ENCODE peak calls at places on chromosomes 11 and 22, in ten cellular contexts. One of them, this sample, is unnamed.
A peak's percentile ranks its signal among the peaks of the same experiment; 100 is the strongest.

GRCh38 chr22:42170946-42171345 is 40.3 kb upstream of the CYP2D6 start:
- DNase-seq in IMR-90: no peak
- DNase-seq in tibial nerve: no peak
- DNase-seq in sigmoid colon: no peak
- DNase-seq in HCT116: no peak
- DNase-seq in spleen: no peak
- DNase-seq in transverse colon: no peak
- DNase-seq in gastrocnemius medialis: no peak
- DNase-seq in lower leg skin: no peak
- DNase-seq in K562: no peak
- DNase-seq in this sample: no peak

GRCh38 chr11:72238040-72238450 is 5.9 kb downstream of the PHOX2A start:
- DNase-seq in IMR-90: peak; percentile 67
- DNase-seq in tibial nerve: no peak
- DNase-seq in sigmoid colon: peak; percentile 90
- DNase-seq in HCT116: peak; percentile 44
- DNase-seq in spleen: peak; percentile 81
- DNase-seq in transverse colon: peak; percentile 69
- DNase-seq in gastrocnemius medialis: peak; percentile 27
- DNase-seq in lower leg skin: no peak
- DNase-seq in K562: peak; percentile 77
- DNase-seq in this sample: peak; percentile 53

GRCh38 chr11:85348945-85349344 is 278.2 kb downstream of the DLG2 start:
- DNase-seq in IMR-90: no peak
- DNase-seq in tibial nerve: no peak
- DNase-seq in sigmoid colon: no peak
- DNase-seq in HCT116: no peak
- DNase-seq in spleen: no peak
- DNase-seq in transverse colon: no peak
- DNase-seq in gastrocnemius medialis: no peak
- DNase-seq in lower leg skin: no peak
- DNase-seq in K562: no peak
- DNase-seq in this sample: no peak

GRCh38 chr22:17985606-17986005 is 38.8 kb downstream of the MICAL3 start:
- DNase-seq in IMR-90: no peak
- DNase-seq in tibial nerve: no peak
- DNase-seq in sigmoid colon: no peak
- DNase-seq in HCT116: no peak
- DNase-seq in spleen: peak; percentile 51
- DNase-seq in transverse colon: no peak
- DNase-seq in gastrocnemius medialis: no peak
- DNase-seq in lower leg skin: no peak
- DNase-seq in K562: no peak
- DNase-seq in this sample: no peak

GRCh38 chr11:27076121-27076589 is 35.5 kb downstream of the BBOX1 start:
- DNase-seq in IMR-90: no peak
- DNase-seq in tibial nerve: no peak
- DNase-seq in sigmoid colon: peak; percentile 71
- DNase-seq in HCT116: no peak
- DNase-seq in spleen: no peak
- DNase-seq in transverse colon: no peak
- DNase-seq in gastrocnemius medialis: no peak
- DNase-seq in lower leg skin: no peak
- DNase-seq in K562: no peak
- DNase-seq in this sample: no peak

GRCh38 chr11:123186291-123186690 is 8.8 kb downstream of the CLMP start:
- DNase-seq in IMR-90: no peak
- DNase-seq in tibial nerve: no peak
- DNase-seq in sigmoid colon: no peak
- DNase-seq in HCT116: no peak
- DNase-seq in spleen: no peak
- DNase-seq in transverse colon: no peak
- DNase-seq in gastrocnemius medialis: no peak
- DNase-seq in lower leg skin: no peak
- DNase-seq in K562: no peak
- DNase-seq in this sample: no peak

GRCh38 chr11:118098996-118099837 is 12.5 kb upstream of the SMIM35 start:
- DNase-seq in IMR-90: no peak
- DNase-seq in tibial nerve: no peak
- DNase-seq in sigmoid colon: peak; percentile 54
- DNase-seq in HCT116: no peak
- DNase-seq in spleen: no peak
- DNase-seq in transverse colon: no peak
- DNase-seq in gastrocnemius medialis: no peak
- DNase-seq in lower leg skin: no peak
- DNase-seq in K562: peak; percentile 32
- DNase-seq in this sample: no peak

GRCh38 chr22:20581503-20582170 is 74.2 kb downstream of the MED15 start:
- DNase-seq in IMR-90: no peak
- DNase-seq in tibial nerve: no peak
- DNase-seq in sigmoid colon: no peak
- DNase-seq in HCT116: no peak
- DNase-seq in spleen: peak; percentile 50
- DNase-seq in transverse colon: no peak
- DNase-seq in gastrocnemius medialis: no peak
- DNase-seq in lower leg skin: no peak
- DNase-seq in K562: peak; percentile 81
- DNase-seq in this sample: no peak

GRCh38 chr11:113111156-113111555 is 149.9 kb downstream of the NCAM1 start:
- DNase-seq in IMR-90: no peak
- DNase-seq in tibial nerve: no peak
- DNase-seq in sigmoid colon: no peak
- DNase-seq in HCT116: no peak
- DNase-seq in spleen: no peak
- DNase-seq in transverse colon: no peak
- DNase-seq in gastrocnemius medialis: no peak
- DNase-seq in lower leg skin: no peak
- DNase-seq in K562: no peak
- DNase-seq in this sample: no peak

GRCh38 chr11:10866893-10867331 is 9.1 kb upstream of the ZBED5 start:
- DNase-seq in IMR-90: peak; percentile 87
- DNase-seq in tibial nerve: no peak
- DNase-seq in sigmoid colon: no peak
- DNase-seq in HCT116: no peak
- DNase-seq in spleen: no peak
- DNase-seq in transverse colon: no peak
- DNase-seq in gastrocnemius medialis: no peak
- DNase-seq in lower leg skin: no peak
- DNase-seq in K562: no peak
- DNase-seq in this sample: no peak

GRCh38 chr11:47261291-47261800 is 3.5 kb downstream of the NR1H3 start:
- DNase-seq in IMR-90: no peak
- DNase-seq in tibial nerve: no peak
- DNase-seq in sigmoid colon: no peak
- DNase-seq in HCT116: no peak
- DNase-seq in spleen: peak; percentile 68
- DNase-seq in transverse colon: no peak
- DNase-seq in gastrocnemius medialis: no peak
- DNase-seq in lower leg skin: no peak
- DNase-seq in K562: no peak
- DNase-seq in this sample: no peak

GRCh38 chr22:37020192-37020479 is 594 bp downstream of the MPST start:
- DNase-seq in IMR-90: peak; percentile 47
- DNase-seq in tibial nerve: peak; percentile 35
- DNase-seq in sigmoid colon: no peak
- DNase-seq in HCT116: peak; percentile 27
- DNase-seq in spleen: no peak
- DNase-seq in transverse colon: peak; percentile 75
- DNase-seq in gastrocnemius medialis: peak; percentile 29
- DNase-seq in lower leg skin: no peak
- DNase-seq in K562: peak; percentile 25
- DNase-seq in this sample: peak; percentile 58

GRCh38 chr22:37021041-37021440 is 1.5 kb downstream of the MPST start:
- DNase-seq in IMR-90: no peak
- DNase-seq in tibial nerve: no peak
- DNase-seq in sigmoid colon: no peak
- DNase-seq in HCT116: no peak
- DNase-seq in spleen: no peak
- DNase-seq in transverse colon: peak; percentile 80
- DNase-seq in gastrocnemius medialis: no peak
- DNase-seq in lower leg skin: no peak
- DNase-seq in K562: no peak
- DNase-seq in this sample: no peak

GRCh38 chr22:37018086-37018814 is 997 bp downstream of the TST start:
- DNase-seq in IMR-90: no peak
- DNase-seq in tibial nerve: no peak
- DNase-seq in sigmoid colon: no peak
- DNase-seq in HCT116: no peak
- DNase-seq in spleen: peak; percentile 80
- DNase-seq in transverse colon: no peak
- DNase-seq in gastrocnemius medialis: peak; percentile 28
- DNase-seq in lower leg skin: no peak
- DNase-seq in K562: no peak
- DNase-seq in this sample: no peak

GRCh38 chr22:37018815-37019308 is 385 bp downstream of the TST start:
- DNase-seq in IMR-90: peak; percentile 55
- DNase-seq in tibial nerve: peak; percentile 49
- DNase-seq in sigmoid colon: peak; percentile 90
- DNase-seq in HCT116: no peak
- DNase-seq in spleen: peak; percentile 81
- DNase-seq in transverse colon: peak; percentile 86
- DNase-seq in gastrocnemius medialis: peak; percentile 41
- DNase-seq in lower leg skin: peak; percentile 43
- DNase-seq in K562: peak; percentile 54
- DNase-seq in this sample: peak; percentile 67

DNA sequence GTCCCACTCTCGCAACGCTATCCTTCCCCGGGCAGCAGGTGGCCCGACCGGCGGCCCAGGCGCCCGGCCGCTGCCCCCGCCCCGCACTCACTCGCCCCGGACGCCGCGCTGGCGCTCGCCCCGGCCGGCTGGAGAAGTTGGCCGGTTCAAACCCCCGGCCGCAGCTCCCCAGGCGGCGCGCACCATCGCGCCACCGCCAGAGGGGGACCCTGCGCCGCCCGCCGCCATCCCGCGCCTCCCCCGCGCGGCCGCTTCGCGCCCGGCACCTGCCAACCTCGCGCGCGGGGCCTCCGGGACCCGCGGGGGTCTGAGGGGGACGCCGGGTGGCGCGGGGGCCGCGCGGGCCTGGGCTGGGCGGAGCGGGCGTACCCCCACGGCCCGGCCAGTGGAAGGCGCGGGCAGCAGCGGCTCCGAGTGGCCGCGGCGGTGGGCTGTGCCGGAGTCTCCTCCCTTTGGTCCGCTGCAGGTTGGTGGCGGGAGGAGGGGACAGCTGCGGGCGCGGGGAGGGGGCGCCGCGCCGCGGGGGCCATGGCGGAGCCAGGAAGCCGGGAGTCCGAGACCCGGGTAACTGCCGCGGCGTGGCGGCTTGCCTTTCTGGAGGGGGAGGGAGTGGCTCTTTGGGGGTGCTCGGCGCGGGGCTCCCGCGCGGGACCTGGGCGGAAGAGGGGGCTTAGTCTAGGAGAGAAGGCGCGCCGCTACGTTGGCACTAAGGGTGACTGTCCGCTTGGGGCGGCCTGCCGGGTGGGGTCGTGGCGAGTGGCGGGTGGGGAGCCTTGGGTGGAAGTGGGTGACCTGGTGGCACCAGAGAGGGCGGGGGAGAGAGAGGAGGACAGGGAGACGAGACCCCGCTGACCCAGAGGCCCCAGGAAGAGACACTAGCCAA is at the start of the genes MPST and TST:
- DNase-seq in IMR-90: peak; percentile 61
- DNase-seq in tibial nerve: peak; percentile 51
- DNase-seq in sigmoid colon: peak; percentile 89
- DNase-seq in HCT116: no peak
- DNase-seq in spleen: peak; percentile 91
- DNase-seq in transverse colon: peak; percentile 84
- DNase-seq in gastrocnemius medialis: peak; percentile 74
- DNase-seq in lower leg skin: peak; percentile 45
- DNase-seq in K562: peak; percentile 81
- DNase-seq in this sample: peak; percentile 81
- TF ChIP-seq POLR2A in IMR-90: peak; percentile 81
- TF ChIP-seq POLR2A in tibial nerve: peak; percentile 80
- TF ChIP-seq POLR2A in sigmoid colon: peak; percentile 56
- TF ChIP-seq POLR2A in HCT116: peak; percentile 65
- TF ChIP-seq POLR2A in spleen: no peak
- TF ChIP-seq POLR2A in transverse colon: peak; percentile 80
- TF ChIP-seq POLR2A in gastrocnemius medialis: peak; percentile 77
- TF ChIP-seq POLR2A in lower leg skin: peak; percentile 17
- TF ChIP-seq POLR2A in K562: peak; percentile 55
- TF ChIP-seq POLR2A in this sample: no peak

GRCh38 chr11:31821779-31822574 is 10.9 kb upstream of the PAX6 start:
- DNase-seq in IMR-90: no peak
- DNase-seq in tibial nerve: no peak
- DNase-seq in sigmoid colon: no peak
- DNase-seq in HCT116: no peak
- DNase-seq in spleen: no peak
- DNase-seq in transverse colon: no peak
- DNase-seq in gastrocnemius medialis: no peak
- DNase-seq in lower leg skin: no peak
- DNase-seq in K562: no peak
- DNase-seq in this sample: no peak
- TF ChIP-seq POLR2A in IMR-90: no peak
- TF ChIP-seq POLR2A in tibial nerve: no peak
- TF ChIP-seq POLR2A in sigmoid colon: no peak
- TF ChIP-seq POLR2A in HCT116: no peak
- TF ChIP-seq POLR2A in spleen: no peak
- TF ChIP-seq POLR2A in transverse colon: no peak
- TF ChIP-seq POLR2A in gastrocnemius medialis: no peak
- TF ChIP-seq POLR2A in lower leg skin: no peak
- TF ChIP-seq POLR2A in K562: no peak
- TF ChIP-seq POLR2A in this sample: no peak

GRCh38 chr11:68322031-68322388 is 9.6 kb downstream of the LRP5 start:
- DNase-seq in IMR-90: no peak
- DNase-seq in tibial nerve: no peak
- DNase-seq in sigmoid colon: no peak
- DNase-seq in HCT116: no peak
- DNase-seq in spleen: no peak
- DNase-seq in transverse colon: no peak
- DNase-seq in gastrocnemius medialis: no peak
- DNase-seq in lower leg skin: no peak
- DNase-seq in K562: no peak
- DNase-seq in this sample: no peak
- TF ChIP-seq POLR2A in IMR-90: no peak
- TF ChIP-seq POLR2A in tibial nerve: no peak
- TF ChIP-seq POLR2A in sigmoid colon: no peak
- TF ChIP-seq POLR2A in HCT116: no peak
- TF ChIP-seq POLR2A in spleen: no peak
- TF ChIP-seq POLR2A in transverse colon: no peak
- TF ChIP-seq POLR2A in gastrocnemius medialis: no peak
- TF ChIP-seq POLR2A in lower leg skin: no peak
- TF ChIP-seq POLR2A in K562: no peak
- TF ChIP-seq POLR2A in this sample: no peak

DNA sequence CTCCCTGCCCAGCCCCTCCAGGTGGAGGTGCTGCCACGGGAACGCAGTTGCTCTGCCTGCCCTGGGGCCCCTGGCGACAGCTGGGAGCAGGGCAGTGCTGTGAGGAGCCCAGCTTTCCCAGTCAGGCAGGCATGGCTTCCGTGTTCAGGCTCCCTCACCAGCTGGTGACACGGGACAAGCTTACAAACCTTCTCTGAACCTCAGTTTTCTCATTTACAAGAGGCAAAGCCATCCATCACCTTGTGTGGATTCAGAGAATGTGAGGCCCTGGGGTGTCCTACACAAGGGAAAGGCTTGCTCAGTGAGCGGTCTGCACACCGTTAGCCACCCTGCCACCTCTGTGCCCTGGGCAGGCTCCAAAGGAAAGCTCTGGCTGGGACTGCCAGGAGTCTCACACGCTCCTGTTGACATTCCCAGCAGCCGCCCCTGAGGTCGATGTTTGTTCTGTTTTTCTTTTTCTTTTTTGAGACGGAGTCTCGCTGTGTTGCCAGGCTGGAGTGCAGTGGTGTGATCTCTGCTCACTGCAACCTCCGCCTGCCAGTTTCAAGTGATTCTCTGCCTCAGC is 23.5 kb downstream of the SUN2 start:
- DNase-seq in IMR-90: no peak
- DNase-seq in tibial nerve: no peak
- DNase-seq in sigmoid colon: no peak
- DNase-seq in HCT116: no peak
- DNase-seq in spleen: peak; percentile 76
- DNase-seq in transverse colon: no peak
- DNase-seq in gastrocnemius medialis: no peak
- DNase-seq in lower leg skin: no peak
- DNase-seq in K562: no peak
- DNase-seq in this sample: peak; percentile 79
- TF ChIP-seq POLR2A in IMR-90: no peak
- TF ChIP-seq POLR2A in tibial nerve: no peak
- TF ChIP-seq POLR2A in sigmoid colon: no peak
- TF ChIP-seq POLR2A in HCT116: no peak
- TF ChIP-seq POLR2A in spleen: no peak
- TF ChIP-seq POLR2A in transverse colon: no peak
- TF ChIP-seq POLR2A in gastrocnemius medialis: no peak
- TF ChIP-seq POLR2A in lower leg skin: no peak
- TF ChIP-seq POLR2A in K562: peak; percentile 19
- TF ChIP-seq POLR2A in this sample: no peak

This sample was measured in stomach.